ENCODE peak calls at places on chromosomes 4 and X, in eight cellular contexts. One of them, this sample, is unnamed.

GRCh38 chrX:155068165-155068564 is 2.8 kb downstream of the CMC4 start:
- DNase-seq in GM20000: no peak
- DNase-seq in neural crest cell: no peak
- DNase-seq in HFF-Myc: peak; percentile 32
- DNase-seq in fibroblast of the aortic adventitia: peak; percentile 38
- DNase-seq in pancreas: no peak
- DNase-seq in CD8-positive, alpha-beta T cell: no peak
- DNase-seq in ascending aorta: no peak
- DNase-seq in this sample: no peak

GRCh38 chr4:83107636-83108035 is 6.9 kb downstream of the PLAC8 start:
- DNase-seq in ascending aorta: no peak
- DNase-seq in CD8-positive, alpha-beta T cell: no peak
- DNase-seq in neural crest cell: no peak
- DNase-seq in pancreas: no peak
- DNase-seq in GM20000: no peak
- DNase-seq in HFF-Myc: no peak
- DNase-seq in fibroblast of the aortic adventitia: no peak
- DNase-seq in this sample: peak; percentile 62

GRCh38 chrX:119187298-119187697 is 48.8 kb upstream of the PGRMC1 start:
- DNase-seq in GM20000: no peak
- DNase-seq in ascending aorta: no peak
- DNase-seq in pancreas: no peak
- DNase-seq in HFF-Myc: no peak
- DNase-seq in neural crest cell: no peak
- DNase-seq in fibroblast of the aortic adventitia: no peak
- DNase-seq in CD8-positive, alpha-beta T cell: no peak
- DNase-seq in this sample: no peak

GRCh38 chrX:25968920-25969319 is 169.2 kb upstream of the MAGEB18 start:
- DNase-seq in neural crest cell: peak; percentile 50
- DNase-seq in CD8-positive, alpha-beta T cell: no peak
- DNase-seq in GM20000: peak; percentile 1
- DNase-seq in HFF-Myc: no peak
- DNase-seq in fibroblast of the aortic adventitia: peak; percentile 37
- DNase-seq in ascending aorta: no peak
- DNase-seq in pancreas: peak; percentile 60
- DNase-seq in this sample: no peak

GRCh38 chr4:174284181-174284886 is 623 bp downstream of the CEP44 start:
- DNase-seq in fibroblast of the aortic adventitia: peak; percentile 64
- DNase-seq in neural crest cell: no peak
- DNase-seq in ascending aorta: no peak
- DNase-seq in CD8-positive, alpha-beta T cell: no peak
- DNase-seq in HFF-Myc: no peak
- DNase-seq in GM20000: no peak
- DNase-seq in pancreas: no peak
- DNase-seq in this sample: no peak

GRCh38 chrX:76253432-76253831 is 80.6 kb downstream of the PBDC1 start:
- DNase-seq in CD8-positive, alpha-beta T cell: peak; percentile 3
- DNase-seq in ascending aorta: no peak
- DNase-seq in fibroblast of the aortic adventitia: peak; percentile 59
- DNase-seq in GM20000: peak; percentile 35
- DNase-seq in HFF-Myc: peak; percentile 1
- DNase-seq in neural crest cell: peak; percentile 1
- DNase-seq in pancreas: peak; percentile 23
- DNase-seq in this sample: no peak

GRCh38 chrX:82092307-82092706 is 890.4 kb downstream of the SH3BGRL start:
- DNase-seq in ascending aorta: no peak
- DNase-seq in GM20000: no peak
- DNase-seq in fibroblast of the aortic adventitia: no peak
- DNase-seq in HFF-Myc: no peak
- DNase-seq in pancreas: no peak
- DNase-seq in neural crest cell: no peak
- DNase-seq in CD8-positive, alpha-beta T cell: no peak
- DNase-seq in this sample: no peak

GRCh38 chr4:41389356-41389755 is 132.6 kb downstream of the UCHL1 start:
- DNase-seq in pancreas: no peak
- DNase-seq in CD8-positive, alpha-beta T cell: no peak
- DNase-seq in neural crest cell: no peak
- DNase-seq in GM20000: no peak
- DNase-seq in fibroblast of the aortic adventitia: no peak
- DNase-seq in ascending aorta: no peak
- DNase-seq in HFF-Myc: no peak
- DNase-seq in this sample: no peak

GRCh38 chr4:57911203-57911602 is 801.0 kb upstream of the IGFBP7 start:
- DNase-seq in ascending aorta: no peak
- DNase-seq in GM20000: no peak
- DNase-seq in pancreas: no peak
- DNase-seq in HFF-Myc: no peak
- DNase-seq in fibroblast of the aortic adventitia: no peak
- DNase-seq in CD8-positive, alpha-beta T cell: no peak
- DNase-seq in neural crest cell: no peak
- DNase-seq in this sample: no peak

GRCh38 chrX:139784788-139785187 is 76.8 kb upstream of the MCF2 start:
- DNase-seq in fibroblast of the aortic adventitia: no peak
- DNase-seq in pancreas: no peak
- DNase-seq in CD8-positive, alpha-beta T cell: no peak
- DNase-seq in ascending aorta: no peak
- DNase-seq in GM20000: no peak
- DNase-seq in neural crest cell: no peak
- DNase-seq in HFF-Myc: no peak
- DNase-seq in this sample: no peak

GRCh38 chrX:154829102-154829501 is 5.4 kb downstream of the SMIM9 start:
- DNase-seq in pancreas: no peak
- DNase-seq in ascending aorta: no peak
- DNase-seq in HFF-Myc: no peak
- DNase-seq in neural crest cell: no peak
- DNase-seq in GM20000: no peak
- DNase-seq in CD8-positive, alpha-beta T cell: no peak
- DNase-seq in fibroblast of the aortic adventitia: no peak
- DNase-seq in this sample: no peak

GRCh38 chrX:104270916-104271512 is 16.3 kb upstream of the ESX1 start:
- DNase-seq in CD8-positive, alpha-beta T cell: no peak
- DNase-seq in ascending aorta: peak; percentile 70
- DNase-seq in neural crest cell: peak; percentile 40
- DNase-seq in HFF-Myc: peak; percentile 5
- DNase-seq in GM20000: no peak
- DNase-seq in pancreas: peak; percentile 24
- DNase-seq in fibroblast of the aortic adventitia: peak; percentile 37
- DNase-seq in this sample: peak; percentile 13

GRCh38 chrX:150570512-150570911 is 2.1 kb downstream of the MTM1 start:
- DNase-seq in pancreas: no peak
- DNase-seq in CD8-positive, alpha-beta T cell: no peak
- DNase-seq in ascending aorta: no peak
- DNase-seq in HFF-Myc: no peak
- DNase-seq in neural crest cell: no peak
- DNase-seq in GM20000: no peak
- DNase-seq in fibroblast of the aortic adventitia: no peak
- DNase-seq in this sample: no peak

GRCh38 chrX:150566734-150567182 is 1.7 kb upstream of the MTM1 start:
- DNase-seq in HFF-Myc: no peak
- DNase-seq in ascending aorta: no peak
- DNase-seq in CD8-positive, alpha-beta T cell: no peak
- DNase-seq in neural crest cell: no peak
- DNase-seq in fibroblast of the aortic adventitia: no peak
- DNase-seq in GM20000: no peak
- DNase-seq in pancreas: no peak
- DNase-seq in this sample: no peak

GRCh38 chr4:165016971-165017370 is 14.8 kb upstream of the TRIM60 start:
- DNase-seq in HFF-Myc: no peak
- DNase-seq in GM20000: no peak
- DNase-seq in fibroblast of the aortic adventitia: no peak
- DNase-seq in neural crest cell: no peak
- DNase-seq in ascending aorta: no peak
- DNase-seq in pancreas: no peak
- DNase-seq in CD8-positive, alpha-beta T cell: no peak
- DNase-seq in this sample: no peak

GRCh38 chrX:45771560-45772340 is 571.1 kb upstream of the DIPK2B start:
- DNase-seq in ascending aorta: no peak
- DNase-seq in GM20000: peak; percentile 24
- DNase-seq in neural crest cell: no peak
- DNase-seq in CD8-positive, alpha-beta T cell: peak; percentile 26
- DNase-seq in fibroblast of the aortic adventitia: peak; percentile 63
- DNase-seq in HFF-Myc: no peak
- DNase-seq in pancreas: no peak
- DNase-seq in this sample: peak; percentile 51

GRCh38 chr4:169341490-169341889 is 70.7 kb upstream of the SH3RF1 start:
- DNase-seq in fibroblast of the aortic adventitia: peak; percentile 82
- DNase-seq in HFF-Myc: no peak
- DNase-seq in neural crest cell: no peak
- DNase-seq in ascending aorta: no peak
- DNase-seq in CD8-positive, alpha-beta T cell: no peak
- DNase-seq in pancreas: peak; percentile 66
- DNase-seq in GM20000: peak; percentile 26
- DNase-seq in this sample: no peak

GRCh38 chrX:49995021-49995731 is 72.8 kb downstream of the CLCN5 start:
- DNase-seq in fibroblast of the aortic adventitia: peak; percentile 93
- DNase-seq in pancreas: no peak
- DNase-seq in CD8-positive, alpha-beta T cell: no peak
- DNase-seq in GM20000: no peak
- DNase-seq in ascending aorta: no peak
- DNase-seq in HFF-Myc: peak; percentile 26
- DNase-seq in neural crest cell: no peak
- DNase-seq in this sample: no peak

GRCh38 chr4:141046255-141046654 is 87.0 kb downstream of the RNF150 start:
- DNase-seq in GM20000: no peak
- DNase-seq in neural crest cell: no peak
- DNase-seq in HFF-Myc: peak; percentile 88
- DNase-seq in fibroblast of the aortic adventitia: peak; percentile 42
- DNase-seq in ascending aorta: no peak
- DNase-seq in pancreas: no peak
- DNase-seq in CD8-positive, alpha-beta T cell: no peak
- DNase-seq in this sample: no peak

GRCh38 chr4:68361146-68361589 is 11.3 kb upstream of the YTHDC1 start:
- DNase-seq in CD8-positive, alpha-beta T cell: no peak
- DNase-seq in fibroblast of the aortic adventitia: peak; percentile 65
- DNase-seq in HFF-Myc: no peak
- DNase-seq in ascending aorta: no peak
- DNase-seq in GM20000: no peak
- DNase-seq in pancreas: no peak
- DNase-seq in neural crest cell: no peak
- DNase-seq in this sample: no peak

DNA sequence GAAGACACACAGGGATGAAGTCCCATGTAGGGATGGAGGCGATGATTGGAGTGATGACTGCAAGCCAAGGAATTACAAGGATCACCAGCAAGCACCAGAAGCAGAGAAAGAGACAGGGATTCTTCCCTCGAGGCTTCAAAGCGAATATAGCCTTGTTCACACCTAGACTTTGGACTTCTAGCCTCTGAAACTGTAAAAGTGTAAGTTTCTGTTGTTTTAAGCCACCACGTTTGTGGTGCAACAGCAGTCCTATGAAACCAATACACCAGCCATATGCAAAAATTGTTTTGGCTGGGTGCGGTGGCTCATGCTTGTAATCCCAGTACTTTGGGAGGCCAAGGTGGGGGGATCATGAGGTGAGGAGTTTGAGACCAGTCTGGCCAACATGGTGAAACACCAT is 9.8 kb upstream of the PDS5A start:
- DNase-seq in GM20000: no peak
- DNase-seq in CD8-positive, alpha-beta T cell: no peak
- DNase-seq in ascending aorta: no peak
- DNase-seq in fibroblast of the aortic adventitia: no peak
- DNase-seq in neural crest cell: no peak
- DNase-seq in HFF-Myc: no peak
- DNase-seq in pancreas: no peak
- DNase-seq in this sample: no peak
- TF ChIP-seq CTCF in GM20000: no peak
- TF ChIP-seq CTCF in CD8-positive, alpha-beta T cell: no peak
- TF ChIP-seq CTCF in ascending aorta: no peak
- TF ChIP-seq CTCF in fibroblast of the aortic adventitia: no peak
- TF ChIP-seq CTCF in neural crest cell: no peak
- TF ChIP-seq CTCF in HFF-Myc: no peak
- TF ChIP-seq CTCF in pancreas: no peak
- TF ChIP-seq CTCF in this sample: no peak

DNA sequence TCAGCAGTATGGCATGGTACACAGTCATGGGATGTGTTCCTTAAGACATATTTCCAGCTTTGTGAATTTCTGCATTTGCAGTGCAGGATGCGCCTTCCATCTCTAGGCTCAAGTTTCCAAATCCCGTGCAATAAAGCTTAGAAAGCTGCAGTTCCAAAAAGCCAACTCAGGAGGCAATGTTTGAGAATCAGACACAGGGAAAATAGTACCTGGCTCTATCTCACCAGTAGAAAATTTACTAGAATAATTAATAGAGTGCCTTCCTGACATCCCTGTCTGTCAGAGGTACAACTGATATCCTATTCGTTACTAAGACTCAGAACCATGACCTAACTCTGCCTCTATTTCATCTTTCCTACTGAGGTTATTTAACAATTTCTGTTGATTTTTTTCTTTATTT is 1333.0 kb downstream of the PCDH19 start:
- DNase-seq in pancreas: no peak
- DNase-seq in fibroblast of the aortic adventitia: no peak
- DNase-seq in neural crest cell: no peak
- DNase-seq in ascending aorta: no peak
- DNase-seq in GM20000: no peak
- DNase-seq in CD8-positive, alpha-beta T cell: no peak
- DNase-seq in HFF-Myc: no peak
- DNase-seq in this sample: no peak
- TF ChIP-seq CTCF in pancreas: no peak
- TF ChIP-seq CTCF in fibroblast of the aortic adventitia: no peak
- TF ChIP-seq CTCF in neural crest cell: no peak
- TF ChIP-seq CTCF in ascending aorta: no peak
- TF ChIP-seq CTCF in GM20000: no peak
- TF ChIP-seq CTCF in CD8-positive, alpha-beta T cell: no peak
- TF ChIP-seq CTCF in HFF-Myc: no peak
- TF ChIP-seq CTCF in this sample: no peak

GRCh38 chr4:98113005-98113404 is 30.3 kb downstream of the STPG2 start:
- DNase-seq in HFF-Myc: peak; percentile 3
- DNase-seq in pancreas: no peak
- DNase-seq in neural crest cell: no peak
- DNase-seq in GM20000: no peak
- DNase-seq in ascending aorta: no peak
- DNase-seq in CD8-positive, alpha-beta T cell: no peak
- DNase-seq in fibroblast of the aortic adventitia: peak; percentile 34
- DNase-seq in this sample: no peak
- TF ChIP-seq CTCF in HFF-Myc: peak; percentile 17
- TF ChIP-seq CTCF in pancreas: no peak
- TF ChIP-seq CTCF in neural crest cell: peak; percentile 50
- TF ChIP-seq CTCF in GM20000: no peak
- TF ChIP-seq CTCF in ascending aorta: no peak
- TF ChIP-seq CTCF in CD8-positive, alpha-beta T cell: no peak
- TF ChIP-seq CTCF in fibroblast of the aortic adventitia: peak; percentile 23
- TF ChIP-seq CTCF in this sample: no peak

DNA sequence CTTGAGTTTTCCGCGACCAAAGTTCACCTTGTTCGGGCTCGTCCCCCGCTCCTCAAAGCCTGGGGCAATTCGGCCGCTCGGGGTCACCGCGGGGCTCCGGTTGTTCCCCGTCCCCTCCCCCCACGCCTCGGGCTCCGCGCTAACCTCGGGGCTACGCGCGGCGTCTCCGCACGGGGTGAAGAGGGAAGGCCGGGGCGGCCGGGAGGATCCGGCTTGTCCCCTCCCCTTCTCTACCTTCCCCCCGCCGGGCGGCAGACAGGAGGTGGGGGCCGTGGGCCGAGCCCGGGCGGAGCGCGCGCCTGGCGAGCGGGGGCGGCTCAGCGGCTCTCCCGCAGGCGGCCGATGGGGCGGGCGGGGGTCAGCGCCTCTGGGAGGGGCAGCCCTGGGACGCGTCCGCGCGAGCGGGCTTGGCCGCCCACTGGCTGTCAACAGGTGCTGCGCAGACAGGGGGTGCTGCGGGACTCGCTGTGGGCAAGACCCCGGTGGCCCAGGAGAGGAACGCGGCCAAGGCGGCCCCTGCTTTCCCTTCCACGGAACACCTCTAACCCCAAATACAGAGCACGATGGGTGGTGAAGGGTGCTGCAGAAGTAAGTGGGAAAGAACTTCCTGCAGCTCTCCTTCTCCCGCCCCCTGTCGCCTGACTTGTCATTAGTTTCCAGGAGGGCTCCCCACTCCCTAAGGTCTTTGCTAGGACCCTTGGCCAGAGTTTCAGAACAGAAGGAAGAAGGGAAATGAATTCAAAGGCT is at the start of gene PDGFC:
- DNase-seq in GM20000: peak; percentile 56
- DNase-seq in CD8-positive, alpha-beta T cell: no peak
- DNase-seq in neural crest cell: peak; percentile 72
- DNase-seq in HFF-Myc: no peak
- DNase-seq in pancreas: peak; percentile 78
- DNase-seq in ascending aorta: peak; percentile 90
- DNase-seq in fibroblast of the aortic adventitia: peak; percentile 52
- DNase-seq in this sample: peak; percentile 17
- TF ChIP-seq CTCF in GM20000: no peak
- TF ChIP-seq CTCF in CD8-positive, alpha-beta T cell: no peak
- TF ChIP-seq CTCF in neural crest cell: peak; percentile 63
- TF ChIP-seq CTCF in HFF-Myc: peak; percentile 39
- TF ChIP-seq CTCF in pancreas: peak; percentile 32
- TF ChIP-seq CTCF in ascending aorta: peak; percentile 38
- TF ChIP-seq CTCF in fibroblast of the aortic adventitia: peak; percentile 37
- TF ChIP-seq CTCF in this sample: no peak

This sample was measured in natural killer cell.